ENCODE peak calls at places on chromosomes 1 and 21, in nine cellular contexts. One of them, this sample, is unnamed.

GRCh38 chr1:190608282-190608681 is 130.6 kb upstream of the BRINP3 start:
- DNase-seq in effector memory CD4-positive, alpha-beta T cell: no peak
- DNase-seq in neuronal stem cell: no peak
- DNase-seq in astrocyte: peak; percentile 39
- DNase-seq in cardiac muscle cell: no peak
- DNase-seq in MM.1S: no peak
- DNase-seq in CD4-positive, alpha-beta memory T cell: no peak
- DNase-seq in lower lobe of right lung: no peak
- DNase-seq in psoas muscle: no peak
- DNase-seq in this sample: no peak

GRCh38 chr1:203149188-203149840 is 21.8 kb downstream of the ADORA1 start:
- DNase-seq in effector memory CD4-positive, alpha-beta T cell: no peak
- DNase-seq in neuronal stem cell: no peak
- DNase-seq in astrocyte: no peak
- DNase-seq in cardiac muscle cell: peak; percentile 73
- DNase-seq in MM.1S: no peak
- DNase-seq in CD4-positive, alpha-beta memory T cell: no peak
- DNase-seq in lower lobe of right lung: peak; percentile 14
- DNase-seq in psoas muscle: no peak
- DNase-seq in this sample: no peak

GRCh38 chr1:48182441-48182840 is 40.1 kb upstream of the SLC5A9 start:
- DNase-seq in effector memory CD4-positive, alpha-beta T cell: no peak
- DNase-seq in neuronal stem cell: no peak
- DNase-seq in astrocyte: no peak
- DNase-seq in cardiac muscle cell: no peak
- DNase-seq in MM.1S: no peak
- DNase-seq in CD4-positive, alpha-beta memory T cell: no peak
- DNase-seq in lower lobe of right lung: no peak
- DNase-seq in psoas muscle: no peak
- DNase-seq in this sample: no peak

GRCh38 chr1:30466610-30467009 is 256.8 kb downstream of the MATN1 start:
- DNase-seq in effector memory CD4-positive, alpha-beta T cell: no peak
- DNase-seq in neuronal stem cell: no peak
- DNase-seq in astrocyte: no peak
- DNase-seq in cardiac muscle cell: no peak
- DNase-seq in MM.1S: no peak
- DNase-seq in CD4-positive, alpha-beta memory T cell: no peak
- DNase-seq in lower lobe of right lung: no peak
- DNase-seq in psoas muscle: no peak
- DNase-seq in this sample: no peak

GRCh38 chr1:157073944-157074685 is 25.5 kb downstream of the ETV3L start:
- DNase-seq in effector memory CD4-positive, alpha-beta T cell: no peak
- DNase-seq in neuronal stem cell: peak; percentile 40
- DNase-seq in astrocyte: peak; percentile 10
- DNase-seq in cardiac muscle cell: peak; percentile 74
- DNase-seq in MM.1S: peak; percentile 64
- DNase-seq in CD4-positive, alpha-beta memory T cell: peak; percentile 4
- DNase-seq in lower lobe of right lung: peak; percentile 82
- DNase-seq in psoas muscle: peak; percentile 79
- DNase-seq in this sample: peak; percentile 37

GRCh38 chr21:14602418-14602987 is 56.4 kb upstream of the SAMSN1 start:
- DNase-seq in effector memory CD4-positive, alpha-beta T cell: no peak
- DNase-seq in neuronal stem cell: no peak
- DNase-seq in astrocyte: no peak
- DNase-seq in cardiac muscle cell: no peak
- DNase-seq in MM.1S: peak; percentile 62
- DNase-seq in CD4-positive, alpha-beta memory T cell: no peak
- DNase-seq in lower lobe of right lung: no peak
- DNase-seq in psoas muscle: no peak
- DNase-seq in this sample: no peak

GRCh38 chr1:62089570-62089969 is 105.1 kb upstream of the L1TD1 start:
- DNase-seq in effector memory CD4-positive, alpha-beta T cell: no peak
- DNase-seq in neuronal stem cell: no peak
- DNase-seq in astrocyte: no peak
- DNase-seq in cardiac muscle cell: no peak
- DNase-seq in MM.1S: no peak
- DNase-seq in CD4-positive, alpha-beta memory T cell: no peak
- DNase-seq in lower lobe of right lung: no peak
- DNase-seq in psoas muscle: no peak
- DNase-seq in this sample: no peak

GRCh38 chr21:32359719-32360260 is 33.0 kb downstream of the URB1 start:
- DNase-seq in effector memory CD4-positive, alpha-beta T cell: no peak
- DNase-seq in neuronal stem cell: no peak
- DNase-seq in astrocyte: no peak
- DNase-seq in cardiac muscle cell: no peak
- DNase-seq in MM.1S: peak; percentile 56
- DNase-seq in CD4-positive, alpha-beta memory T cell: no peak
- DNase-seq in lower lobe of right lung: no peak
- DNase-seq in psoas muscle: no peak
- DNase-seq in this sample: no peak

GRCh38 chr1:65141394-65141793 is 6.6 kb upstream of the AK4 start:
- DNase-seq in effector memory CD4-positive, alpha-beta T cell: no peak
- DNase-seq in neuronal stem cell: no peak
- DNase-seq in astrocyte: no peak
- DNase-seq in cardiac muscle cell: no peak
- DNase-seq in MM.1S: no peak
- DNase-seq in CD4-positive, alpha-beta memory T cell: no peak
- DNase-seq in lower lobe of right lung: no peak
- DNase-seq in psoas muscle: no peak
- DNase-seq in this sample: no peak

GRCh38 chr1:7500381-7501258 is 270.5 kb upstream of the VAMP3 start:
- DNase-seq in effector memory CD4-positive, alpha-beta T cell: no peak
- DNase-seq in neuronal stem cell: peak; percentile 26
- DNase-seq in astrocyte: no peak
- DNase-seq in cardiac muscle cell: no peak
- DNase-seq in MM.1S: no peak
- DNase-seq in CD4-positive, alpha-beta memory T cell: no peak
- DNase-seq in lower lobe of right lung: no peak
- DNase-seq in psoas muscle: no peak
- DNase-seq in this sample: no peak

GRCh38 chr1:160293020-160293968 is 8.4 kb upstream of the PEX19 start:
- DNase-seq in effector memory CD4-positive, alpha-beta T cell: no peak
- DNase-seq in neuronal stem cell: no peak
- DNase-seq in astrocyte: no peak
- DNase-seq in cardiac muscle cell: no peak
- DNase-seq in MM.1S: no peak
- DNase-seq in CD4-positive, alpha-beta memory T cell: no peak
- DNase-seq in lower lobe of right lung: no peak
- DNase-seq in psoas muscle: no peak
- DNase-seq in this sample: no peak

GRCh38 chr1:48035371-48036141 is 38.4 kb upstream of the TRABD2B start:
- DNase-seq in effector memory CD4-positive, alpha-beta T cell: no peak
- DNase-seq in neuronal stem cell: no peak
- DNase-seq in astrocyte: no peak
- DNase-seq in cardiac muscle cell: no peak
- DNase-seq in MM.1S: no peak
- DNase-seq in CD4-positive, alpha-beta memory T cell: no peak
- DNase-seq in lower lobe of right lung: no peak
- DNase-seq in psoas muscle: no peak
- DNase-seq in this sample: no peak

GRCh38 chr1:17538428-17539130 is 919 bp upstream of the ARHGEF10L start:
- DNase-seq in effector memory CD4-positive, alpha-beta T cell: no peak
- DNase-seq in neuronal stem cell: peak; percentile 68
- DNase-seq in astrocyte: no peak
- DNase-seq in cardiac muscle cell: peak; percentile 89
- DNase-seq in MM.1S: no peak
- DNase-seq in CD4-positive, alpha-beta memory T cell: no peak
- DNase-seq in lower lobe of right lung: no peak
- DNase-seq in psoas muscle: no peak
- DNase-seq in this sample: no peak

GRCh38 chr1:113479713-113480676 is 89.7 kb downstream of the MAGI3 start:
- DNase-seq in effector memory CD4-positive, alpha-beta T cell: no peak
- DNase-seq in neuronal stem cell: no peak
- DNase-seq in astrocyte: no peak
- DNase-seq in cardiac muscle cell: no peak
- DNase-seq in MM.1S: no peak
- DNase-seq in CD4-positive, alpha-beta memory T cell: no peak
- DNase-seq in lower lobe of right lung: no peak
- DNase-seq in psoas muscle: no peak
- DNase-seq in this sample: no peak

GRCh38 chr1:158147396-158148353 is 33.0 kb upstream of the CD1D start:
- DNase-seq in effector memory CD4-positive, alpha-beta T cell: no peak
- DNase-seq in neuronal stem cell: no peak
- DNase-seq in astrocyte: no peak
- DNase-seq in cardiac muscle cell: no peak
- DNase-seq in MM.1S: peak; percentile 28
- DNase-seq in CD4-positive, alpha-beta memory T cell: no peak
- DNase-seq in lower lobe of right lung: no peak
- DNase-seq in psoas muscle: no peak
- DNase-seq in this sample: no peak

GRCh38 chr1:182611787-182612186 is 7.6 kb upstream of the RGS16 start:
- DNase-seq in effector memory CD4-positive, alpha-beta T cell: no peak
- DNase-seq in neuronal stem cell: peak; percentile 50
- DNase-seq in astrocyte: no peak
- DNase-seq in cardiac muscle cell: no peak
- DNase-seq in MM.1S: no peak
- DNase-seq in CD4-positive, alpha-beta memory T cell: no peak
- DNase-seq in lower lobe of right lung: no peak
- DNase-seq in psoas muscle: no peak
- DNase-seq in this sample: no peak

GRCh38 chr21:23890652-23891051 is 1716.6 kb downstream of the MRPL39 start:
- DNase-seq in effector memory CD4-positive, alpha-beta T cell: no peak
- DNase-seq in neuronal stem cell: no peak
- DNase-seq in astrocyte: no peak
- DNase-seq in cardiac muscle cell: no peak
- DNase-seq in MM.1S: no peak
- DNase-seq in CD4-positive, alpha-beta memory T cell: no peak
- DNase-seq in lower lobe of right lung: no peak
- DNase-seq in psoas muscle: no peak
- DNase-seq in this sample: no peak

GRCh38 chr1:76330993-76331603 is 256.6 kb downstream of the ST6GALNAC3 start:
- DNase-seq in effector memory CD4-positive, alpha-beta T cell: no peak
- DNase-seq in neuronal stem cell: peak; percentile 45
- DNase-seq in astrocyte: peak; percentile 62
- DNase-seq in cardiac muscle cell: peak; percentile 60
- DNase-seq in MM.1S: peak; percentile 49
- DNase-seq in CD4-positive, alpha-beta memory T cell: peak; percentile 36
- DNase-seq in lower lobe of right lung: no peak
- DNase-seq in psoas muscle: no peak
- DNase-seq in this sample: peak; percentile 25

DNA sequence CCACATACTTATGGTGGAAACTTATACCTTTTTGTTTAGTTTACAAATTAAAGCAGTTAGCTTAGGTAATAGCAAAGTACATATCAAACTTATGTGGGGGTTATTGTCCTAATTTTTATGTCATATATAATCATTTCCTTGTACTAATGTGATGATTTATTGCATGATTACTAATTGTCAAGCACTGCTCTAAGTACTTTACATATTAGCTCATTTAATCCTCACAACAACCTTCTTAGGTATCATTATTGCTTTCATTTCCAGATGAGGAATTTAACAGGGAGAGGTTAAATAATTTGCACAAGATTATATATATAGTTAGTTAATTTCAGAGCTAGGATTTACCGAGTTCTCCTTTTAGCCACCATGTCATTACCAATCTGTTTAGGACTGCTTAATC is 11.9 kb upstream of the SSX2IP start:
- DNase-seq in effector memory CD4-positive, alpha-beta T cell: no peak
- DNase-seq in neuronal stem cell: no peak
- DNase-seq in astrocyte: no peak
- DNase-seq in cardiac muscle cell: no peak
- DNase-seq in MM.1S: no peak
- DNase-seq in CD4-positive, alpha-beta memory T cell: no peak
- DNase-seq in lower lobe of right lung: no peak
- DNase-seq in psoas muscle: no peak
- DNase-seq in this sample: no peak
- H3K4me1 ChIP-seq in effector memory CD4-positive, alpha-beta T cell: no peaks in the 10 kb centered on the region
- H3K4me1 ChIP-seq in neuronal stem cell: no peaks in the 10 kb centered on the region
- H3K4me1 ChIP-seq in astrocyte: peaks cover 16% of the 10 kb centered on the region
- H3K4me1 ChIP-seq in cardiac muscle cell: peaks cover 24% of the 10 kb centered on the region
- H3K4me1 ChIP-seq in MM.1S: no peaks in the 10 kb centered on the region
- H3K4me1 ChIP-seq in CD4-positive, alpha-beta memory T cell: no peaks in the 10 kb centered on the region
- H3K4me1 ChIP-seq in lower lobe of right lung: no peaks in the 10 kb centered on the region
- H3K4me1 ChIP-seq in psoas muscle: peaks cover 9% of the 10 kb centered on the region
- H3K4me1 ChIP-seq in this sample: no peaks in the 10 kb centered on the region

GRCh38 chr21:45592208-45592619 is 50.0 kb upstream of the SLC19A1 start:
- DNase-seq in effector memory CD4-positive, alpha-beta T cell: peak; percentile 52
- DNase-seq in neuronal stem cell: no peak
- DNase-seq in astrocyte: no peak
- DNase-seq in cardiac muscle cell: no peak
- DNase-seq in MM.1S: peak; percentile 70
- DNase-seq in CD4-positive, alpha-beta memory T cell: peak; percentile 84
- DNase-seq in lower lobe of right lung: peak; percentile 44
- DNase-seq in psoas muscle: no peak
- DNase-seq in this sample: no peak
- H3K27ac ChIP-seq in effector memory CD4-positive, alpha-beta T cell: peak overlapping the region; percentile 55
- H3K27ac ChIP-seq in neuronal stem cell: no peak overlapping the region
- H3K27ac ChIP-seq in astrocyte: no peak overlapping the region
- H3K27ac ChIP-seq in cardiac muscle cell: no peak overlapping the region
- H3K27ac ChIP-seq in MM.1S: no peak overlapping the region
- H3K27ac ChIP-seq in CD4-positive, alpha-beta memory T cell: peak overlapping the region; percentile 51
- H3K27ac ChIP-seq in lower lobe of right lung: no peak overlapping the region
- H3K27ac ChIP-seq in psoas muscle: no peak overlapping the region
- H3K27ac ChIP-seq in this sample: no peak overlapping the region

GRCh38 chr1:71086331-71086730 is 5.5 kb upstream of the ZRANB2 start:
- DNase-seq in effector memory CD4-positive, alpha-beta T cell: no peak
- DNase-seq in neuronal stem cell: no peak
- DNase-seq in astrocyte: peak; percentile 77
- DNase-seq in cardiac muscle cell: no peak
- DNase-seq in MM.1S: no peak
- DNase-seq in CD4-positive, alpha-beta memory T cell: no peak
- DNase-seq in lower lobe of right lung: no peak
- DNase-seq in psoas muscle: no peak
- DNase-seq in this sample: no peak

GRCh38 chr1:71089536-71090270 is 8.9 kb upstream of the ZRANB2 start:
- DNase-seq in effector memory CD4-positive, alpha-beta T cell: no peak
- DNase-seq in neuronal stem cell: no peak
- DNase-seq in astrocyte: peak; percentile 79
- DNase-seq in cardiac muscle cell: no peak
- DNase-seq in MM.1S: no peak
- DNase-seq in CD4-positive, alpha-beta memory T cell: no peak
- DNase-seq in lower lobe of right lung: no peak
- DNase-seq in psoas muscle: no peak
- DNase-seq in this sample: no peak

GRCh38 chr1:71088645-71089287 is 7.9 kb upstream of the ZRANB2 start:
- DNase-seq in effector memory CD4-positive, alpha-beta T cell: no peak
- DNase-seq in neuronal stem cell: no peak
- DNase-seq in astrocyte: no peak
- DNase-seq in cardiac muscle cell: no peak
- DNase-seq in MM.1S: no peak
- DNase-seq in CD4-positive, alpha-beta memory T cell: no peak
- DNase-seq in lower lobe of right lung: no peak
- DNase-seq in psoas muscle: no peak
- DNase-seq in this sample: no peak

GRCh38 chr1:71087713-71088112 is 6.9 kb upstream of the ZRANB2 start:
- DNase-seq in effector memory CD4-positive, alpha-beta T cell: no peak
- DNase-seq in neuronal stem cell: no peak
- DNase-seq in astrocyte: no peak
- DNase-seq in cardiac muscle cell: no peak
- DNase-seq in MM.1S: no peak
- DNase-seq in CD4-positive, alpha-beta memory T cell: no peak
- DNase-seq in lower lobe of right lung: no peak
- DNase-seq in psoas muscle: no peak
- DNase-seq in this sample: no peak

GRCh38 chr1:71087060-71087459 is 6.2 kb upstream of the ZRANB2 start:
- DNase-seq in effector memory CD4-positive, alpha-beta T cell: no peak
- DNase-seq in neuronal stem cell: no peak
- DNase-seq in astrocyte: no peak
- DNase-seq in cardiac muscle cell: no peak
- DNase-seq in MM.1S: no peak
- DNase-seq in CD4-positive, alpha-beta memory T cell: no peak
- DNase-seq in lower lobe of right lung: no peak
- DNase-seq in psoas muscle: no peak
- DNase-seq in this sample: no peak
- H3K4me1 ChIP-seq in effector memory CD4-positive, alpha-beta T cell: no peaks in the 10 kb centered on the region
- H3K4me1 ChIP-seq in neuronal stem cell: no peaks in the 10 kb centered on the region
- H3K4me1 ChIP-seq in astrocyte: peaks cover 19% of the 10 kb centered on the region
- H3K4me1 ChIP-seq in cardiac muscle cell: no peaks in the 10 kb centered on the region
- H3K4me1 ChIP-seq in MM.1S: no peaks in the 10 kb centered on the region
- H3K4me1 ChIP-seq in CD4-positive, alpha-beta memory T cell: no peaks in the 10 kb centered on the region
- H3K4me1 ChIP-seq in lower lobe of right lung: no peaks in the 10 kb centered on the region
- H3K4me1 ChIP-seq in psoas muscle: no peaks in the 10 kb centered on the region
- H3K4me1 ChIP-seq in this sample: no peaks in the 10 kb centered on the region

GRCh38 chr1:207070811-207071210 is 17.7 kb downstream of the PFKFB2 start:
- DNase-seq in effector memory CD4-positive, alpha-beta T cell: no peak
- DNase-seq in neuronal stem cell: no peak
- DNase-seq in astrocyte: no peak
- DNase-seq in cardiac muscle cell: no peak
- DNase-seq in MM.1S: no peak
- DNase-seq in CD4-positive, alpha-beta memory T cell: no peak
- DNase-seq in lower lobe of right lung: no peak
- DNase-seq in psoas muscle: no peak
- DNase-seq in this sample: no peak
- H3K27ac ChIP-seq in effector memory CD4-positive, alpha-beta T cell: no peak overlapping the region
- H3K27ac ChIP-seq in neuronal stem cell: no peak overlapping the region
- H3K27ac ChIP-seq in astrocyte: no peak overlapping the region
- H3K27ac ChIP-seq in cardiac muscle cell: no peak overlapping the region
- H3K27ac ChIP-seq in MM.1S: no peak overlapping the region
- H3K27ac ChIP-seq in CD4-positive, alpha-beta memory T cell: no peak overlapping the region
- H3K27ac ChIP-seq in lower lobe of right lung: no peak overlapping the region
- H3K27ac ChIP-seq in psoas muscle: no peak overlapping the region
- H3K27ac ChIP-seq in this sample: no peak overlapping the region

This sample was measured in tibial nerve.